ENCODE peak calls at places on chromosome 11, in seven cellular contexts. Y is SK-N-SH, F is endothelial cell of umbilical vein, H is K562, X is H1, T is HCT116, C is HepG2. J is an unnamed sample.
A peak's percentile ranks its signal among the peaks of the same experiment; 100 is the strongest.

GRCh38 chr11:47335733-47336132 is 16.8 kb downstream of the MYBPC3 start:
- DNase-seq in X (no peak), H (no peak), T (no peak), C (no peak), Y (no peak), F (no peak), J (no peak)

GRCh38 chr11:126926376-126926791 is 74.2 kb downstream of the KIRREL3 start:
- DNase-seq in F (no peak), H (no peak), T (no peak), X (no peak), Y (no peak), C (no peak), J (no peak)

GRCh38 chr11:26665946-26666345 is 55.9 kb downstream of the SLC5A12 start:
- DNase-seq in F (no peak), X (no peak), T (no peak), Y (no peak), C (no peak), H (no peak), J (no peak)

GRCh38 chr11:65103476-65103875 is 7.5 kb downstream of the VPS51 start:
- DNase-seq in X (no peak), Y (no peak), T (no peak), C (no peak), F (no peak), H (no peak), J (no peak)

GRCh38 chr11:2194877-2195755 is 23.5 kb upstream of the TH start:
- DNase-seq in H (peak; percentile 66), Y (peak; percentile 86), F (peak; percentile 12), T (no peak), X (peak; percentile 96), C (peak; percentile 25), J (peak; percentile 76)

GRCh38 chr11:123537726-123538125 is 107.7 kb downstream of the GRAMD1B start:
- DNase-seq in T (no peak), Y (no peak), C (no peak), X (no peak), F (no peak), H (no peak), J (no peak)

GRCh38 chr11:627273-627585 is 248 bp upstream of the SCT start:
- DNase-seq in X (no peak), T (no peak), F (no peak), C (no peak), H (no peak), Y (no peak), J (no peak)

GRCh38 chr11:1131033-1131911 is 26.5 kb upstream of the MUC5AC start:
- DNase-seq in Y (peak; percentile 31), T (no peak), X (no peak), F (no peak), C (no peak), H (peak; percentile 15), J (peak; percentile 32)

GRCh38 chr11:64571410-64572091 is 19.5 kb upstream of the SLC22A12 start:
- DNase-seq in F (no peak), C (peak; percentile 28), Y (no peak), T (no peak), H (peak; percentile 70), X (no peak), J (peak; percentile 65)

GRCh38 chr11:64173616-64174355 is 7.9 kb upstream of the MACROD1 start:
- DNase-seq in T (no peak), H (no peak), X (no peak), Y (no peak), C (no peak), F (no peak), J (no peak)

GRCh38 chr11:35947437-35947836 is 3.6 kb downstream of the LDLRAD3 start:
- DNase-seq in C (no peak), T (no peak), H (no peak), Y (no peak), F (no peak), X (no peak), J (no peak)

DNA sequence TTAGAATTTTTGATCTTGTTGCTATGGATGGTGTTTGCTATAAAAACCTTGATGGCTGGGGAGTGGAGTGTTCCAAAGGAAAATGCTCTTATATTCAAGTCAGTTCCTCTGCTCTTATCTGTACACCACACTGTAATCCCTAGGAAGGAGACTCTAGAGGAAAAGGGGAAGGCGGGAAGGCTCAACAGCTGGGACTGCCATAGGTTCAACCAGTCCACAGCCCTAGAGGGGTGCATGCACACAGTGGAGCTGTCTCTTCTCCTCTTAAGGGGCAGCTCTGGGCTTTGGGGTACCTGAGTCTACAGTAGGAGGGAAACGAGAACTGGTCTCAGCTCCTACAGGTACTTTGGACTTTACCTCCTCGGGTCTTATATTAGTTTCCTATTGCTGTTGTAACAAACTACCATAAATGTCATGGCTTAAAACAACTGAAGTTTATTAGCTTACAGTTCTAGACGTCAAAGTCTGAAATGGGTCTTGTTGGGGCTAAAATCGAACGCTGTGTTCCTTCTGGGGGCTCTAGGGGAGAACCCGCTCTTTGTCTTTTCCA is 77.2 kb upstream of the ZBED5 start:
- DNase-seq in F (no peak), Y (no peak), C (no peak), T (no peak), H (peak; percentile 30), X (no peak), J (no peak)
- H2AFZ ChIP-seq in F (no peak overlapping the region), Y (no peak overlapping the region), C (no peak overlapping the region), T (peak overlapping the region; percentile 97), H (peak overlapping the region; percentile 56), X (no peak overlapping the region), J (no peak overlapping the region)

GRCh38 chr11:102268985-102269470 is 48.3 kb upstream of the BIRC3 start:
- DNase-seq in T (no peak), F (no peak), C (no peak), X (no peak), Y (no peak), H (no peak), J (peak; percentile 10)

GRCh38 chr11:102269927-102270326 is 47.4 kb upstream of the BIRC3 start:
- DNase-seq in F (no peak), T (no peak), C (no peak), H (no peak), Y (no peak), X (no peak), J (no peak)

GRCh38 chr11:102266111-102266510 is 51.2 kb upstream of the BIRC3 start:
- DNase-seq in T (no peak), F (no peak), X (no peak), C (no peak), H (no peak), Y (no peak), J (no peak)

GRCh38 chr11:102267602-102268001 is 49.7 kb upstream of the BIRC3 start:
- DNase-seq in C (no peak), F (peak; percentile 18), Y (no peak), T (no peak), X (no peak), H (peak; percentile 32), J (no peak)

GRCh38 chr11:102268083-102268984 is 49.0 kb upstream of the BIRC3 start:
- DNase-seq in X (peak; percentile 88), C (peak; percentile 79), Y (peak; percentile 80), T (peak; percentile 92), H (peak; percentile 96), F (peak; percentile 51), J (peak; percentile 93)
- TF ChIP-seq POLR2AphosphoS5 in X (no peak), C (no peak), Y (no peak), T (peak; percentile 58), H (no peak), F (no peak), J (peak; percentile 39)

GRCh38 chr11:112166561-112166960 is 611 bp upstream of the TEX12 start:
- DNase-seq in T (no peak), Y (no peak), X (no peak), C (peak; percentile 51), F (no peak), H (no peak), J (no peak)
- H2AFZ ChIP-seq in T (peak overlapping the region; percentile 37), Y (no peak overlapping the region), X (peak overlapping the region; percentile 82), C (peak overlapping the region; percentile 46), F (no peak overlapping the region), H (peak overlapping the region; percentile 40), J (peak overlapping the region; percentile 94)

DNA sequence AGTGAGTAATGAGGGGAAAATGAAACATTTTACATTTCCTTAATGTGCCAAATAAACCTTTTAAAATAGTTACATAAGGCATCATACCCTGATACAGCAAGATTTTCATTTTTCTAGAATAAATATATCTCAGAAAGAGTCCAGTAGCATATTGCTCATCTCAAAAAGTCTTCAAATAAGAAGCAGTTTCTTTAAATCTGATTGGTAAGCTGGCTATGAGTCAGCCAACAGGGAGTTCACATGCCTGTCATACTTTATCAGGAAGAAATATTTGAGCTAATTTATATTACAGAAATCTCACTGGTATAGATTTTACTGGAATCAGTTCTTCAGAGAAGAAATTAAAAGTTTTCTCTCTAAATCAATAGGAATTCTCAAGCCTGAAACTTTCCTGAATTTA is 258.1 kb downstream of the C11orf87 start:
- DNase-seq in F (no peak), H (no peak), Y (no peak), C (no peak), T (no peak), X (no peak), J (no peak)
- TF ChIP-seq POLR2AphosphoS5 in F (no peak), H (no peak), Y (no peak), C (no peak), T (no peak), X (no peak), J (no peak)

DNA sequence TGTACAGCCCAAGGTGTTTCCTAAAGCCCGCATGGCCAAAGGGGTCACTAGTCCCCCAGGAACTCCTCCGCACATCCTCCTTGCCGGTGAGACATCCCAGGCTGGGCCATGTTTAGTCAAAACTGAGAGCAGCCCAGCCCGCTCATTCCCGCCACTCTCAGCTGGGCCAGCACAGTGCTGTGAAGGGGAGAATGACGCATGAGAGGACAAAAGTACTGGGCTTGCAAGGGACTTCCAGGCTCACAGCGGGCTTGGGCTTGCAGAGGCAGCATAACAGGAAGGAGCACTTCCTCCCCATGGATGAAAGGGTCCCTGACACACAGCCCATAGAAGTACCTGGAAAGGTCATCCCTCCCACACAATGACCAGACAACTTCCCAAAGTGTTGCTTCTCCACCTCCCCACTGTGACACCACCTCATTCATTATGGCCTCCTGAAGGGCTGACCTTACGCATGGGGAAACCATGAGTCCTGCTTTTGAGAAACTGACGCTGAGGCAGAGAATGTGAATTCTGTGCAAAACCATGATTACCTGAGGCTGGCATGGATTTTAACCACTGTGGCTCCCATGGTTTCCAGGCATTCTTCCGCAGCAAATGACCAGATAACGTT is 19.1 kb downstream of the ETS1 start:
- DNase-seq in F (no peak), Y (no peak), C (no peak), H (no peak), T (no peak), X (no peak), J (no peak)
- H2AFZ ChIP-seq in F (no peak overlapping the region), Y (no peak overlapping the region), C (no peak overlapping the region), H (no peak overlapping the region), T (no peak overlapping the region), X (no peak overlapping the region), J (no peak overlapping the region)

GRCh38 chr11:61297741-61298140 is 2.6 kb upstream of the VWCE start:
- DNase-seq in H (no peak), C (peak; percentile 29), F (peak; percentile 94), T (no peak), X (no peak), Y (no peak), J (no peak)

GRCh38 chr11:61295596-61295926 is 445 bp upstream of the VWCE start:
- DNase-seq in Y (no peak), T (no peak), X (no peak), F (peak; percentile 14), H (no peak), C (no peak), J (no peak)

GRCh38 chr11:61293869-61294716 is 1.0 kb downstream of the VWCE start:
- DNase-seq in X (peak; percentile 57), C (peak; percentile 34), Y (peak; percentile 88), F (peak; percentile 46), H (no peak), T (no peak), J (peak; percentile 50)

GRCh38 chr11:61297341-61297740 is 2.2 kb upstream of the VWCE start:
- DNase-seq in C (no peak), X (no peak), H (no peak), Y (no peak), F (no peak), T (no peak), J (no peak)

GRCh38 chr11:61294717-61295595 is at the start of gene VWCE:
- DNase-seq in H (no peak), C (peak; percentile 76), Y (peak; percentile 89), T (no peak), X (peak; percentile 86), F (peak; percentile 56), J (peak; percentile 92)
- TF ChIP-seq POLR2AphosphoS5 in H (no peak), C (peak; percentile 89), Y (peak; percentile 11), T (no peak), X (peak; percentile 43), F (no peak), J (peak; percentile 56)

J was measured in GM23338.